ENCODE peak calls at places on chromosome 13, in seven cellular contexts. K, H, W, B, L, M and C are unnamed samples. For H3K4me1, the result is how much of the 10 kb centered on the place peaks cover.

GRCh38 chr13:114143806-114144605 is 11.6 kb upstream of the RASA3 start:
- DNase-seq in B (peak), K (peak), W (no peak), L (no peak), M (peak), H (no peak), C (peak)

GRCh38 chr13:47258384-47258783 is 361.5 kb upstream of the HTR2A start:
- DNase-seq in L (no peak), H (no peak), K (no peak), M (no peak), B (no peak), W (no peak), C (no peak)

GRCh38 chr13:103883152-103883551 is 816.9 kb upstream of the SLC10A2 start:
- DNase-seq in L (peak), B (peak), W (peak), K (peak), M (no peak), H (peak), C (no peak)

GRCh38 chr13:34035676-34036325 is 217.9 kb downstream of the RFC3 start:
- DNase-seq in L (no peak), W (no peak), H (no peak), B (no peak), K (no peak), M (no peak), C (no peak)

GRCh38 chr13:71759506-71760225 is 107.3 kb downstream of the DACH1 start:
- DNase-seq in W (no peak), K (peak), L (no peak), H (no peak), B (no peak), M (no peak), C (no peak)

GRCh38 chr13:30762643-30763042 is 27.3 kb downstream of the ALOX5AP start:
- DNase-seq in W (no peak), H (peak), B (no peak), K (no peak), L (no peak), M (no peak), C (no peak)

GRCh38 chr13:23510979-23511735 is 59.1 kb upstream of the TNFRSF19 start:
- DNase-seq in M (peak), L (peak), K (peak), W (peak), B (peak), H (peak), C (no peak)

GRCh38 chr13:31765441-31765840 is 26.1 kb downstream of the RXFP2 start:
- DNase-seq in L (no peak), H (peak), K (no peak), B (no peak), M (no peak), W (peak), C (no peak)

GRCh38 chr13:106525865-106526264 is 9.6 kb downstream of the EFNB2 start:
- DNase-seq in H (no peak), B (no peak), L (no peak), M (no peak), W (no peak), K (peak), C (no peak)

GRCh38 chr13:106140476-106140875 is 395.0 kb downstream of the EFNB2 start:
- DNase-seq in H (no peak), W (no peak), L (no peak), K (no peak), B (no peak), M (no peak), C (no peak)

GRCh38 chr13:38602261-38602660 is 84.6 kb upstream of the FREM2 start:
- DNase-seq in K (no peak), H (no peak), M (peak), L (peak), W (no peak), B (no peak), C (no peak)

GRCh38 chr13:94558721-94559120 is 37.2 kb downstream of the TGDS start:
- DNase-seq in K (peak), H (no peak), L (no peak), M (no peak), W (no peak), B (no peak), C (peak)

GRCh38 chr13:29993716-29994488 is 143.5 kb upstream of the UBL3 start:
- DNase-seq in M (no peak), L (peak), H (peak), B (no peak), K (no peak), W (peak), C (no peak)

GRCh38 chr13:64546371-64546770 is 2683.8 kb downstream of the PCDH9 start:
- DNase-seq in B (no peak), H (no peak), M (no peak), W (no peak), K (no peak), L (no peak), C (no peak)

GRCh38 chr13:42354246-42355117 is 82.5 kb downstream of the AKAP11 start:
- DNase-seq in K (peak), L (peak), B (no peak), H (peak), W (peak), M (peak), C (peak)

GRCh38 chr13:32060319-32060924 is 28.8 kb downstream of the FRY start:
- DNase-seq in K (no peak), M (no peak), B (no peak), W (no peak), L (no peak), H (peak), C (no peak)

GRCh38 chr13:84481958-84482357 is 599.7 kb upstream of the SLITRK1 start:
- DNase-seq in K (no peak), W (peak), M (no peak), H (peak), B (no peak), L (no peak), C (no peak)

GRCh38 chr13:35881360-35881759 is 249.8 kb downstream of the DCLK1 start:
- DNase-seq in B (no peak), K (no peak), M (no peak), H (peak), L (no peak), W (no peak), C (no peak)

GRCh38 chr13:27172495-27172842 is 858 bp upstream of the USP12 start:
- DNase-seq in M (peak), B (no peak), W (no peak), L (no peak), H (peak), K (no peak), C (peak)

GRCh38 chr13:108003626-108004025 is 211.7 kb downstream of the LIG4 start:
- DNase-seq in M (peak), B (no peak), L (no peak), W (no peak), K (no peak), H (no peak), C (no peak)

GRCh38 chr13:43132911-43133310 is 109.5 kb downstream of the DNAJC15 start:
- DNase-seq in M (no peak), K (no peak), H (no peak), W (no peak), L (no peak), B (no peak), C (no peak)

GRCh38 chr13:110759710-110760109 is 46.2 kb downstream of the ING1 start:
- DNase-seq in K (no peak), W (peak), L (no peak), M (no peak), B (no peak), H (peak), C (no peak)

GRCh38 chr13:83984793-83985192 is 102.5 kb upstream of the SLITRK1 start:
- DNase-seq in H (no peak), K (no peak), W (no peak), B (no peak), L (no peak), M (no peak), C (no peak)

GRCh38 chr13:99311137-99311536 is 3.9 kb upstream of the GPR183 start:
- DNase-seq in H (peak), B (no peak), K (peak), L (no peak), W (peak), M (peak), C (no peak)

GRCh38 chr13:35283856-35284255 is 192.6 kb downstream of the MAB21L1 start:
- DNase-seq in L (peak), W (peak), B (no peak), K (no peak), H (no peak), M (no peak), C (no peak)

GRCh38 chr13:113939905-113940339 is 34.0 kb downstream of the C13orf46 start:
- DNase-seq in H (no peak), L (no peak), W (no peak), M (no peak), B (no peak), K (no peak), C (no peak)

GRCh38 chr13:41547253-41548000 is 90.1 kb downstream of the RGCC start:
- DNase-seq in W (no peak), L (no peak), H (no peak), K (no peak), M (no peak), B (no peak), C (no peak)

GRCh38 chr13:93714171-93714570 is 487.6 kb downstream of the GPC6 start:
- DNase-seq in L (no peak), W (no peak), K (no peak), B (no peak), H (peak), M (no peak), C (no peak)

GRCh38 chr13:106374631-106375030 is 160.8 kb downstream of the EFNB2 start:
- DNase-seq in W (no peak), L (no peak), M (no peak), H (no peak), K (no peak), B (no peak), C (no peak)

GRCh38 chr13:37364024-37364423 is 234.5 kb downstream of the POSTN start:
- DNase-seq in K (no peak), L (no peak), B (no peak), W (no peak), H (no peak), M (no peak), C (no peak)

GRCh38 chr13:20006206-20006605 is 47.7 kb downstream of the ZMYM2 start:
- DNase-seq in W (peak), L (peak), H (peak), B (no peak), K (no peak), M (no peak), C (no peak)

GRCh38 chr13:52344108-52344507 is 61.9 kb downstream of the THSD1 start:
- DNase-seq in B (no peak), L (no peak), W (no peak), H (no peak), K (no peak), M (no peak), C (no peak)

GRCh38 chr13:33279898-33280549 is 5.5 kb downstream of the STARD13 start:
- DNase-seq in H (peak), K (no peak), W (peak), B (no peak), M (no peak), L (peak), C (no peak)

GRCh38 chr13:111341886-111342285 is 21.4 kb downstream of the TEX29 start:
- DNase-seq in K (no peak), B (no peak), W (no peak), L (no peak), M (no peak), H (no peak), C (no peak)

GRCh38 chr13:34657716-34658115 is 284.4 kb upstream of the NBEA start:
- DNase-seq in M (no peak), H (peak), B (no peak), K (no peak), L (no peak), W (peak), C (no peak)

GRCh38 chr13:89401209-89401810 is 1730.1 kb downstream of the SLITRK5 start:
- DNase-seq in L (peak), H (peak), W (peak), K (peak), M (no peak), B (no peak), C (no peak)

GRCh38 chr13:110521946-110522345 is 39.6 kb downstream of the RAB20 start:
- DNase-seq in L (no peak), B (no peak), W (no peak), K (no peak), H (no peak), M (no peak), C (no peak)

GRCh38 chr13:109416001-109416400 is 370.4 kb downstream of the IRS2 start:
- DNase-seq in W (no peak), K (peak), B (no peak), M (peak), L (no peak), H (no peak), C (no peak)

GRCh38 chr13:41563501-41564001 is 106.2 kb downstream of the RGCC start:
- DNase-seq in B (no peak), H (peak), K (no peak), W (peak), L (peak), M (no peak), C (no peak)

GRCh38 chr13:114339779-114340534 is 25.7 kb downstream of the CHAMP1 start:
- DNase-seq in B (peak), L (peak), K (peak), W (peak), M (no peak), H (peak), C (peak)

GRCh38 chr13:78655906-78656305 is 3.0 kb downstream of the OBI1 start:
- DNase-seq in B (no peak), M (no peak), H (no peak), L (peak), W (no peak), K (no peak), C (no peak)
- H3K4me1 ChIP-seq in B (under half), M (under half), H (under half), L (under half), W (under half), K (under half), C (half or more)

GRCh38 chr13:49858183-49858856 is 65.8 kb upstream of the KPNA3 start:
- DNase-seq in B (no peak), H (peak), K (no peak), M (no peak), L (no peak), W (peak), C (no peak)
- H2AFZ ChIP-seq in B (peak), H (no peak), K (no peak), M (no peak), L (no peak), W (no peak), C (no peak)

DNA sequence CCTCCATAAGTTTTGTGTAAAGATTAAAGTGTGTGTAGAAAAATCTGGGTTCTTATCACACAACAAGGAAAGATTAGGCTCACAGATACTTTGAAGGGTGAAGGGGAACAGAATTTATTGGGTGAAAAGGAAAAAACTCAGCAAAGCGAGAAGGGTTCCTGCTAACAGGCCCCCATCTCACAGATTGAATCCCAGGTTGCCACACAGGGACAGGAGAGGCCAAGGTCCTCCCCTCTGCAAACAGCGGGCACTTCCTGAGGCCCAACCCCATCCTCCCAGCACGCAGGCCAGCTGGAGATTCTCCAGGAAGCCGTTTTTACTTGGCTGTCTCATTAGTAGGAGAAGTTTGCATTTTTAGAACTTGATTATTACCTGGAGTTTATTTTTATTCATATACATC is 15.2 kb upstream of the ERCC5 start:
- DNase-seq in W (no peak), B (no peak), H (no peak), M (no peak), L (no peak), K (peak), C (no peak)
- H3K4me2 ChIP-seq in W (no peak), B (no peak), H (no peak), M (no peak), L (no peak), K (no peak), C (no peak)

GRCh38 chr13:45770886-45771285 is 68.8 kb downstream of the CBY2 start:
- DNase-seq in M (no peak), L (no peak), H (no peak), K (no peak), B (no peak), W (no peak), C (no peak)

GRCh38 chr13:45769072-45769471 is 67.0 kb downstream of the CBY2 start:
- DNase-seq in B (no peak), H (no peak), W (peak), M (no peak), K (peak), L (no peak), C (no peak)

GRCh38 chr13:45775401-45775963 is 73.4 kb downstream of the CBY2 start:
- DNase-seq in W (no peak), L (no peak), H (no peak), K (no peak), M (no peak), B (no peak), C (no peak)

GRCh38 chr13:45773236-45773635 is 71.1 kb downstream of the CBY2 start:
- DNase-seq in W (peak), H (peak), L (no peak), B (no peak), K (no peak), M (no peak), C (no peak)

DNA sequence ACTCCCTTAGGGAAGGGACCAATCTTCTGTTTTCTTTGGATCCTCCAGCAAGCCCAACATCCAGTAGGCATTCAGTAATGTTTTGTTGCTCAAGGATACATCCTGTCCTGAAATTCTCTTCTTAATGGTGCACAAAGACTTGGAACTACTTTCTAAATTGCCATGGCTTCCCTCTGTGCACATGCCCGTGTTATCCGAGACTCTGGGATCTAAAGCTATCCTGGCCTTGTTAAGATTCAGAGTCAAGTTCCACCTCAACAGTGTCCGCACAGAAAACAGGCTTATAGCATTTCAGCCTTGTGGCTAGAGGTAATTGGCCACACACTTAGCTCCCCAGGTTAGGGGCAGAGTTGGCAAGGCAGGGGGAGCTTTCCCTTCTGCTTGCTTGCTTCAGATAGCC is 71.8 kb downstream of the CBY2 start:
- DNase-seq in H (no peak), L (no peak), B (no peak), M (no peak), W (no peak), K (no peak), C (no peak)
- H3K4me1 ChIP-seq in H (under half), L (under half), B (under half), M (under half), W (under half), K (under half), C (under half)

GRCh38 chr13:90414691-90415596 is 932.5 kb upstream of the MIR17HG start:
- DNase-seq in H (peak), K (peak), L (peak), B (peak), W (peak), M (no peak), C (no peak)
- H2AFZ ChIP-seq in H (no peak), K (no peak), L (peak), B (peak), W (no peak), M (no peak), C (no peak)

DNA sequence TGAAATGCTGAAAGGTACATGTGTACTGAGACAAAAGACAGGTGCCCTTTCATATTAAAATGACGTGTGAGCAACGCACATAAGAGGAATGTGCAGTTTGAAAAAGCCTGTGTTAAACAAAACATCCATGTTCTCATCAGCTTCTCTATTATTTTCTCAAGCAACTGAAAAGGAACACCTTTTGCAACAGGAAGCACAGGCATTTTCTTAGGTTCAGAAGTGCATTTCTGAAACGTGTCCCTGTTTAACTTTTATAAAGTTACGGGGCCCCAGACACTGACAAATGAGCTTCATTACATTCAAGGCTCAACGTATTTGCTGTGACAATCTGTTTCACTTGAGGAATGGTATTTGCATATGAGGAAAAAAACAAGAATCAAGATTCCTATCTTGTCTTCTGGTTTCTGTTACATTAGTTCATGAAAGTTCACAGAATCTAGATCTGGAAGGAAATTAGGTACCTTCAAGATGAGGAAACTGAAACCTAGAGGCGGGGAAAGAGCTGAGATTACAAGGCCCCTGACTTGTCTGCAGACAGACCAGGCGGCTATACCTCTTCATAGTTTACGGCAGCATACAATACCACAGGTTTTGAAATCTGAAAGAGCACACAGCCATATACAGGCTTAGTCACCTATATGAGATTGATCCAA is 431.7 kb downstream of the KLF12 start:
- DNase-seq in H (no peak), B (no peak), W (no peak), M (no peak), K (peak), L (no peak), C (no peak)
- H3K4me2 ChIP-seq in H (no peak), B (no peak), W (no peak), M (no peak), K (peak), L (no peak), C (no peak)

DNA sequence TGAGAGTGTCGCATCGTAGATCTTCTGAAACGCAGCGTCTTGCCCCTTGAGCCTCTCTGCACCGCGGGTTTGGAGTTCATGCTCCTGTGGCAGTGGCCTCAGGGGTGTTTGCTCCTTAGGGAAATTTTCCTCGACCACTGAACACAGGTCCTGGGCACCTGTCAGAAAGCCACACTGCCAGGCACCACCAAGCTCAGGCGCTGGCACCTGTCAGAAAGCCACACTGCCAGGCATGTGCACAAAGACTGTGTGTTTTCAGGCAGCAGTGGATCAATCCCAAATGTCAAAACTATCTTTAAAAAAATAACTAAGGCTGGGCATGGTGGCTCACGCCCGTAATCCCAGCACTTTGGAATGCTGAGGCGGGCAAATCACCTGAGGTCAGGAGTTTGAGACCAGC is 87.1 kb downstream of the ATP11A start:
- DNase-seq in M (no peak), B (no peak), L (no peak), W (no peak), K (no peak), H (no peak), C (no peak)
- H3K4me1 ChIP-seq in M (under half), B (under half), L (under half), W (under half), K (under half), H (under half), C (under half)